ENCODE peak calls at places on chromosome 21, in eight cellular contexts. B is KBM-7, Y is NCI-H1105, Z is T-helper 2 cell, H is epithelial cell of proximal tubule, J is GM04503, O is Right ventricle myocardium inferior, E is kidney glomerular epithelial cell. F is an unnamed sample.
A peak's percentile ranks its signal among the peaks of the same experiment; 100 is the strongest.

GRCh38 chr21:42681296-42682206 is 28.1 kb downstream of the PDE9A start:
- DNase-seq in B (no peak), Y (no peak), Z (peak; percentile 48), H (no peak), J (no peak), O (no peak), E (no peak), F (no peak)

GRCh38 chr21:16418211-16418610 is 688.4 kb downstream of the USP25 start:
- DNase-seq in B (no peak), Y (no peak), Z (no peak), H (no peak), J (no peak), O (no peak), E (no peak), F (no peak)

GRCh38 chr21:42340187-42340586 is 10.6 kb downstream of the TFF2 start:
- DNase-seq in B (no peak), Y (no peak), Z (no peak), H (no peak), J (no peak), O (no peak), E (no peak), F (no peak)

GRCh38 chr21:34986561-34987533 is 62.3 kb downstream of the RUNX1 start:
- DNase-seq in B (peak; percentile 41), Y (no peak), Z (peak; percentile 92), H (no peak), J (no peak), O (no peak), E (peak; percentile 17), F (no peak)

GRCh38 chr21:28601708-28602107 is 391.0 kb downstream of the LTN1 start:
- DNase-seq in B (no peak), Y (no peak), Z (no peak), H (no peak), J (no peak), O (no peak), E (no peak), F (no peak)

GRCh38 chr21:38531610-38532009 is 33.3 kb upstream of the ERG start:
- DNase-seq in B (no peak), Y (no peak), Z (no peak), H (no peak), J (no peak), O (no peak), E (no peak), F (no peak)

GRCh38 chr21:31283025-31283424 is 61.0 kb downstream of the TIAM1 start:
- DNase-seq in B (no peak), Y (no peak), Z (peak; percentile 51), H (no peak), J (no peak), O (no peak), E (no peak), F (no peak)

GRCh38 chr21:29297483-29298347 is 1.0 kb upstream of the BACH1 start:
- DNase-seq in B (no peak), Y (no peak), Z (peak; percentile 7), H (no peak), J (no peak), O (no peak), E (no peak), F (no peak)

GRCh38 chr21:16588433-16588860 is 858.7 kb downstream of the USP25 start:
- DNase-seq in B (no peak), Y (peak; percentile 78), Z (no peak), H (peak; percentile 88), J (no peak), O (peak; percentile 74), E (peak; percentile 91), F (peak; percentile 67)

GRCh38 chr21:45850181-45850580 is 131.4 kb upstream of the COL6A1 start:
- DNase-seq in B (no peak), Y (no peak), Z (no peak), H (no peak), J (no peak), O (no peak), E (no peak), F (no peak)

GRCh38 chr21:43600642-43601397 is 58.5 kb downstream of the HSF2BP start:
- DNase-seq in B (no peak), Y (peak; percentile 30), Z (no peak), H (no peak), J (peak; percentile 68), O (no peak), E (peak; percentile 59), F (no peak)

GRCh38 chr21:25983745-25984144 is 186.8 kb downstream of the APP start:
- DNase-seq in B (no peak), Y (no peak), Z (no peak), H (no peak), J (no peak), O (no peak), E (no peak), F (no peak)

GRCh38 chr21:44392916-44393315 is 39.5 kb downstream of the TRPM2 start:
- DNase-seq in B (no peak), Y (no peak), Z (no peak), H (no peak), J (no peak), O (no peak), E (no peak), F (no peak)

GRCh38 chr21:44880762-44881585 is 7.5 kb upstream of the PTTG1IP start:
- DNase-seq in B (peak; percentile 95), Y (no peak), Z (no peak), H (no peak), J (no peak), O (no peak), E (peak; percentile 74), F (peak; percentile 15)

GRCh38 chr21:32329776-32330175 is 31.1 kb downstream of the MRAP start:
- DNase-seq in B (no peak), Y (no peak), Z (no peak), H (no peak), J (no peak), O (no peak), E (no peak), F (no peak)

GRCh38 chr21:36710729-36711048 is 11.8 kb downstream of the SIM2 start:
- DNase-seq in B (no peak), Y (no peak), Z (no peak), H (no peak), J (no peak), O (no peak), E (no peak), F (no peak)

GRCh38 chr21:26423506-26423905 is 149.6 kb downstream of the CYYR1 start:
- DNase-seq in B (no peak), Y (no peak), Z (no peak), H (peak; percentile 49), J (no peak), O (no peak), E (no peak), F (no peak)

GRCh38 chr21:44710294-44710665 is 1.1 kb downstream of the TSPEAR start:
- DNase-seq in B (no peak), Y (peak; percentile 20), Z (no peak), H (no peak), J (no peak), O (peak; percentile 57), E (no peak), F (no peak)

GRCh38 chr21:44951186-44951915 is 11.5 kb downstream of the SLX9 start:
- DNase-seq in B (no peak), Y (no peak), Z (no peak), H (no peak), J (no peak), O (peak; percentile 46), E (no peak), F (peak; percentile 27)

GRCh38 chr21:41777934-41778815 is 11.3 kb upstream of the RIPK4 start:
- DNase-seq in B (peak; percentile 62), Y (peak; percentile 60), Z (no peak), H (no peak), J (peak; percentile 62), O (peak; percentile 88), E (peak; percentile 63), F (peak; percentile 90)

GRCh38 chr21:27450216-27450615 is 483.3 kb upstream of the ADAMTS5 start:
- DNase-seq in B (no peak), Y (no peak), Z (no peak), H (no peak), J (no peak), O (no peak), E (no peak), F (no peak)

GRCh38 chr21:29737188-29737587 is 202.6 kb downstream of the GRIK1 start:
- DNase-seq in B (no peak), Y (no peak), Z (no peak), H (no peak), J (no peak), O (no peak), E (no peak), F (no peak)

GRCh38 chr21:24205317-24205716 is 1402.0 kb downstream of the MRPL39 start:
- DNase-seq in B (no peak), Y (no peak), Z (no peak), H (no peak), J (no peak), O (no peak), E (no peak), F (no peak)

GRCh38 chr21:37145635-37146111 is 72.6 kb downstream of the TTC3 start:
- DNase-seq in B (peak; percentile 14), Y (no peak), Z (no peak), H (no peak), J (no peak), O (no peak), E (no peak), F (no peak)

F was measured in left ventricle myocardium superior.